ENCODE peak calls at places on chromosomes 16 and 17, in four cellular contexts. F is esophagus muscularis mucosa, I is mucosa of descending colon, U is nephron progenitor cell. G is an unnamed sample.

GRCh38 chr17:66485272-66485947 is 183.0 kb downstream of the PRKCA start:
- DNase-seq in F (no peak), I (no peak), U (no peak), G (no peak)

GRCh38 chr17:802901-803881 is 21.0 kb downstream of the MRM3 start:
- DNase-seq in F (no peak), I (no peak), U (no peak), G (no peak)

GRCh38 chr17:280901-281300 is 71.7 kb downstream of the RPH3AL start:
- DNase-seq in F (no peak), I (no peak), U (no peak), G (no peak)

GRCh38 chr17:32551186-32551955 is 64.6 kb downstream of the CDK5R1 start:
- DNase-seq in F (no peak), I (no peak), U (no peak), G (peak; percentile 66)

GRCh38 chr17:956905-957304 is 22.7 kb downstream of the NXN start:
- DNase-seq in F (no peak), I (no peak), U (no peak), G (no peak)

GRCh38 chr17:50218071-50218759 is 16.8 kb upstream of the COL1A1 start:
- DNase-seq in F (no peak), I (no peak), U (no peak), G (no peak)

GRCh38 chr17:58492238-58493121 is 4.3 kb upstream of the HSF5 start:
- DNase-seq in F (peak; percentile 53), I (no peak), U (no peak), G (no peak)

GRCh38 chr16:4661661-4662060 is 31.7 kb upstream of the NUDT16L1 start:
- DNase-seq in F (no peak), I (no peak), U (no peak), G (no peak)

GRCh38 chr17:42201155-42201772 is 7.0 kb upstream of the GHDC start:
- DNase-seq in F (peak; percentile 60), I (peak; percentile 61), U (no peak), G (no peak)

GRCh38 chr17:1154704-1155103 is 25.1 kb downstream of the ABR start:
- DNase-seq in F (no peak), I (no peak), U (no peak), G (no peak)

GRCh38 chr16:1749152-1750117 is 21.9 kb downstream of the NME3 start:
- DNase-seq in F (no peak), I (no peak), U (no peak), G (no peak)

GRCh38 chr17:2721603-2722002 is 10.0 kb upstream of the CLUH start:
- DNase-seq in F (no peak), I (no peak), U (no peak), G (no peak)

GRCh38 chr16:53911506-53911905 is 207.6 kb downstream of the FTO start:
- DNase-seq in F (no peak), I (no peak), U (no peak), G (no peak)

GRCh38 chr16:68951991-68952877 is 108.9 kb downstream of the TANGO6 start:
- DNase-seq in F (no peak), I (no peak), U (no peak), G (no peak)

GRCh38 chr16:50260206-50261159 is 5.9 kb upstream of the ADCY7 start:
- DNase-seq in F (no peak), I (no peak), U (no peak), G (no peak)

GRCh38 chr17:64747938-64748540 is 85.9 kb upstream of the SMURF2 start:
- DNase-seq in F (no peak), I (no peak), U (no peak), G (no peak)

GRCh38 chr16:77191259-77191969 is 424 bp downstream of the MON1B start:
- DNase-seq in F (no peak), I (peak; percentile 42), U (peak; percentile 29), G (no peak)

GRCh38 chr16:73356401-73357079 is 308.6 kb upstream of the ZFHX3 start:
- DNase-seq in F (no peak), I (no peak), U (no peak), G (no peak)

GRCh38 chr17:31329221-31329620 is 7.8 kb upstream of the EVI2A start:
- DNase-seq in F (no peak), I (no peak), U (no peak), G (no peak)

GRCh38 chr17:72152392-72152727 is 31.5 kb downstream of the SOX9 start:
- DNase-seq in F (no peak), I (no peak), U (no peak), G (no peak)

GRCh38 chr16:68985268-68985667 is 120.2 kb upstream of the HAS3 start:
- DNase-seq in F (peak; percentile 45), I (no peak), U (no peak), G (no peak)

GRCh38 chr17:66589892-66590291 is 245.0 kb upstream of the CACNG5 start:
- DNase-seq in F (no peak), I (no peak), U (no peak), G (no peak)

GRCh38 chr16:5903153-5903552 is 805.6 kb upstream of the EEF2KMT start:
- DNase-seq in F (no peak), I (no peak), U (no peak), G (no peak)

GRCh38 chr17:60952747-60953146 is 275.1 kb downstream of the BCAS3 start:
- DNase-seq in F (no peak), I (no peak), U (no peak), G (no peak)

GRCh38 chr17:83185023-83186002 is 105.9 kb downstream of the METRNL start:
- DNase-seq in F (no peak), I (no peak), U (no peak), G (no peak)

GRCh38 chr16:4081577-4082021 is 34.6 kb downstream of the ADCY9 start:
- DNase-seq in F (no peak), I (no peak), U (no peak), G (no peak)

GRCh38 chr17:35660902-35661301 is 70.5 kb upstream of the RASL10B start:
- DNase-seq in F (no peak), I (no peak), U (no peak), G (no peak)

GRCh38 chr16:24367186-24367585 is 111.1 kb downstream of the CACNG3 start:
- DNase-seq in F (no peak), I (no peak), U (peak; percentile 10), G (no peak)

GRCh38 chr16:11956558-11956957 is 8.5 kb upstream of the TNFRSF17 start:
- DNase-seq in F (no peak), I (no peak), U (no peak), G (no peak)

GRCh38 chr17:64658931-64659330 is 3.2 kb downstream of the SMURF2 start:
- DNase-seq in F (no peak), I (no peak), U (no peak), G (no peak)

GRCh38 chr16:87917503-87917902 is 18.8 kb downstream of the CA5A start:
- DNase-seq in F (no peak), I (no peak), U (no peak), G (no peak)

GRCh38 chr16:87921236-87921773 is 15.0 kb downstream of the CA5A start:
- DNase-seq in F (no peak), I (no peak), U (no peak), G (no peak)

GRCh38 chr16:87918314-87918713 is 18.0 kb downstream of the CA5A start:
- DNase-seq in F (no peak), I (no peak), U (no peak), G (no peak)

GRCh38 chr16:87919681-87919994 is 16.7 kb downstream of the CA5A start:
- DNase-seq in F (no peak), I (no peak), U (no peak), G (no peak)

DNA sequence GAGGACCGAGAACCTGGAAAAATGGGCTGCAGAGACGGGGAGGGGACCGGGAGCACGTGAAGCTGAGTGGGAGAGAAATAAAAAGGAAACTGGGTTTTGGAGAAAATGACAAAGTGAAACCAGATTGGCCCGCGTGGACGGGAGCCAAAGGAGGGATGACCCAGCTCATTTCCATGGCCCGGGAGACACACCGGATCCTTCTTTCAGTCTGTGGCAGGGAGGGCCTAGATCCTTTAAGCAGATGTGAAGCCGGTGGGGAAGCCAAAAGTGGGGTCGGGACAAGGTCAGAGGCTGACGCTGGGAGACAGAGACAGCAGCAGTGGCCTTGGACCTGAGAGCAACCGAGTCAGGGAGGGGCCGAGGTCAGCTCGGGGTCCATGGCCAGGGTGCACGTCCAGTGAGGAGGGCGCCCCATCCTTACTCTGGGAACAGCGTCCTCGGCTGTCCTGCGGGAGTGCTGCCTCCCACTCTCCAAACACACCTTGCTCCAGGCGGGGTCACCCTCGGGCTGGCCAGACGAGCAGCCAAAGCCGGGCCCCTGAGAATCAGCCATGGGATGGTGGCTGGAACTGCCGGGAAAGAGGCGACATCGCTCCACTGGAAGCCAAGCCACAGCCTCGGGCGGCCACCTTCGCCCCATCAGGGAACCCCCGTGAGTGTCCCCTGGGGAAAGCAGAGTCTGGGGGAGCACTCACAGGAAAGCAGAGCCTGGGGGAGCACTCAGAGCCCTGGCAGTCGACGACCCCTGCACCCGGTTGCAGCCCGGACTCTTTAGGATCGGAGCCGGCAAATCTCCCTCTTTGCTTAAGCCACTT is 17.3 kb downstream of the CA5A start:
- DNase-seq in F (no peak), I (peak; percentile 24), U (no peak), G (no peak)
- TF ChIP-seq CTCF in F (no peak), I (no peak), U (no peak), G (no peak)

GRCh38 chr16:87017388-87018012 is 299.7 kb downstream of the C16orf95 start:
- DNase-seq in F (no peak), I (no peak), U (no peak), G (no peak)
- TF ChIP-seq CTCF in F (no peak), I (no peak), U (no peak), G (no peak)

GRCh38 chr16:16143038-16143763 is 80.1 kb downstream of the ABCC6 start:
- DNase-seq in F (no peak), I (peak; percentile 32), U (no peak), G (no peak)
- TF ChIP-seq CTCF in F (no peak), I (no peak), U (peak; percentile 16), G (peak; percentile 45)

DNA sequence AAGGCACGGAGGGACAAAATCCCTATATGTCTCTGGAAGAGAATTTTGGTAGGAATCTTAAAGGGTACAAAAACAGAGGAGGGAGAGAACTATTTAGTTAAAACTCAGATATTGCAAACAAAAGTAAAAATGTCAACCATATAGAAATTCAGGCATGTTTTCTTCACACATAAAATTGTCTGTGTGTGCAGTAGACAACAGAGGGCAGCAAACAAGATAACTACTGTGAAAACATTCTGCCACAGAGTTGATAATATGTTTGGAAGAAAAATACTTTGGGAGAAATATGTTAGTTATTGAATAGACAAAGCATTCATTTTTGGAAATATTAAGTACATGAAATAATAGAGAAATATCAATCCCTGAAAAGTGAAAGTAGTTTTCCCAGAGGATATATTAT is 56.2 kb downstream of the SNX11 start:
- DNase-seq in F (no peak), I (no peak), U (no peak), G (no peak)
- TF ChIP-seq CTCF in F (no peak), I (no peak), U (no peak), G (no peak)

GRCh38 chr16:29943846-29944669 is 17.8 kb upstream of the TMEM219 start:
- DNase-seq in F (no peak), I (peak; percentile 81), U (peak; percentile 28), G (no peak)
- TF ChIP-seq CTCF in F (peak; percentile 12), I (no peak), U (no peak), G (no peak)

GRCh38 chr17:43842975-43843325 is 4.0 kb upstream of the CD300LG start:
- DNase-seq in F (no peak), I (no peak), U (no peak), G (no peak)
- TF ChIP-seq CTCF in F (no peak), I (no peak), U (no peak), G (no peak)

G was measured in GM13977.